ENCODE peak calls at places on chromosome 4, in ten cellular contexts. J, H, Y, X, Q, M, B, N, O and P are unnamed samples.

GRCh38 chr4:16582526-16582925 is 315.9 kb downstream of the LDB2 start:
- DNase-seq in J (no peak), H (no peak), Y (no peak), X (no peak), Q (no peak), M (no peak), B (no peak), N (no peak), O (no peak), P (no peak)

GRCh38 chr4:48585401-48585800 is 95.3 kb downstream of the ZAR1 start:
- DNase-seq in J (no peak), H (no peak), Y (no peak), X (no peak), Q (no peak), M (no peak), B (no peak), N (no peak), O (no peak), P (no peak)

GRCh38 chr4:88041626-88042025 is 34.2 kb downstream of the PKD2 start:
- DNase-seq in J (no peak), H (no peak), Y (no peak), X (no peak), Q (peak; percentile 26), M (no peak), B (no peak), N (no peak), O (no peak), P (no peak)

GRCh38 chr4:129146639-129147038 is 50.7 kb downstream of the C4orf33 start:
- DNase-seq in J (no peak), H (no peak), Y (no peak), X (no peak), Q (no peak), M (no peak), B (no peak), N (no peak), O (no peak), P (no peak)

GRCh38 chr4:39576268-39576667 is 49.0 kb upstream of the UGDH start:
- DNase-seq in J (no peak), H (no peak), Y (no peak), X (no peak), Q (no peak), M (peak; percentile 27), B (no peak), N (no peak), O (no peak), P (peak; percentile 6)

GRCh38 chr4:183284965-183285364 is 35.1 kb downstream of the CLDN22 start:
- DNase-seq in J (no peak), H (no peak), Y (peak; percentile 88), X (no peak), Q (no peak), M (peak; percentile 95), B (no peak), N (peak; percentile 6), O (no peak), P (no peak)

GRCh38 chr4:125187221-125187620 is 127.5 kb upstream of the FAT4 start:
- DNase-seq in J (no peak), H (no peak), Y (peak; percentile 13), X (no peak), Q (no peak), M (peak; percentile 75), B (no peak), N (peak; percentile 42), O (no peak), P (no peak)

GRCh38 chr4:127965803-127966175 is 583 bp downstream of the ABHD18 start:
- DNase-seq in J (peak; percentile 52), H (no peak), Y (no peak), X (peak; percentile 32), Q (peak; percentile 59), M (peak; percentile 20), B (peak; percentile 25), N (peak; percentile 14), O (no peak), P (peak; percentile 84)

GRCh38 chr4:41538017-41538733 is at the start of gene LIMCH1:
- DNase-seq in J (no peak), H (no peak), Y (no peak), X (peak; percentile 73), Q (no peak), M (no peak), B (no peak), N (no peak), O (peak; percentile 87), P (no peak)

GRCh38 chr4:88382621-88383020 is 4.0 kb downstream of the HERC6 start:
- DNase-seq in J (no peak), H (no peak), Y (no peak), X (no peak), Q (no peak), M (no peak), B (no peak), N (no peak), O (no peak), P (peak; percentile 72)

GRCh38 chr4:110628321-110629213 is 5.7 kb upstream of the PITX2 start:
- DNase-seq in J (no peak), H (no peak), Y (no peak), X (no peak), Q (no peak), M (no peak), B (no peak), N (no peak), O (no peak), P (no peak)

GRCh38 chr4:110629780-110630500 is 7.1 kb upstream of the PITX2 start:
- DNase-seq in J (no peak), H (no peak), Y (no peak), X (no peak), Q (no peak), M (no peak), B (no peak), N (no peak), O (no peak), P (no peak)

GRCh38 chr4:110631582-110632505 is 9.0 kb upstream of the PITX2 start:
- DNase-seq in J (peak; percentile 68), H (no peak), Y (peak; percentile 32), X (peak; percentile 49), Q (peak; percentile 74), M (peak; percentile 84), B (peak; percentile 79), N (peak; percentile 90), O (peak; percentile 86), P (peak; percentile 75)

GRCh38 chr4:110630621-110631402 is 7.9 kb upstream of the PITX2 start:
- DNase-seq in J (no peak), H (no peak), Y (no peak), X (no peak), Q (no peak), M (no peak), B (no peak), N (no peak), O (no peak), P (no peak)

GRCh38 chr4:110629214-110629754 is 6.4 kb upstream of the PITX2 start:
- DNase-seq in J (no peak), H (no peak), Y (no peak), X (no peak), Q (no peak), M (no peak), B (no peak), N (no peak), O (no peak), P (no peak)
- H3K4me3 ChIP-seq in J (no peak overlapping the region), H (no peak overlapping the region), Y (no peak overlapping the region), X (no peak overlapping the region), Q (no peak overlapping the region), M (no peak overlapping the region), B (no peak overlapping the region), N (no peak overlapping the region), O (no peak overlapping the region), P (no peak overlapping the region)

GRCh38 chr4:151099226-151099975 is at the start of gene RPS3A:
- DNase-seq in J (peak; percentile 99), H (peak; percentile 87), Y (peak; percentile 96), X (peak; percentile 97), Q (peak; percentile 97), M (peak; percentile 98), B (peak; percentile 79), N (peak; percentile 99), O (peak; percentile 98), P (peak; percentile 99)
- TF ChIP-seq CTCF in J (peak; percentile 69), H (peak; percentile 93), Y (peak; percentile 81), X (peak; percentile 89), Q (peak; percentile 82), M (peak; percentile 94), B (peak; percentile 52), N (peak; percentile 81), O (peak; percentile 69), P (peak; percentile 88)

GRCh38 chr4:157076578-157076947 is 613 bp downstream of the GLRB start:
- DNase-seq in J (no peak), H (no peak), Y (no peak), X (no peak), Q (no peak), M (no peak), B (peak; percentile 3), N (no peak), O (no peak), P (no peak)
- H3K4me3 ChIP-seq in J (no peak overlapping the region), H (peak overlapping the region; percentile 53), Y (peak overlapping the region; percentile 77), X (peak overlapping the region; percentile 73), Q (peak overlapping the region; percentile 92), M (peak overlapping the region; percentile 96), B (peak overlapping the region; percentile 53), N (peak overlapping the region; percentile 83), O (peak overlapping the region; percentile 79), P (no peak overlapping the region)

DNA sequence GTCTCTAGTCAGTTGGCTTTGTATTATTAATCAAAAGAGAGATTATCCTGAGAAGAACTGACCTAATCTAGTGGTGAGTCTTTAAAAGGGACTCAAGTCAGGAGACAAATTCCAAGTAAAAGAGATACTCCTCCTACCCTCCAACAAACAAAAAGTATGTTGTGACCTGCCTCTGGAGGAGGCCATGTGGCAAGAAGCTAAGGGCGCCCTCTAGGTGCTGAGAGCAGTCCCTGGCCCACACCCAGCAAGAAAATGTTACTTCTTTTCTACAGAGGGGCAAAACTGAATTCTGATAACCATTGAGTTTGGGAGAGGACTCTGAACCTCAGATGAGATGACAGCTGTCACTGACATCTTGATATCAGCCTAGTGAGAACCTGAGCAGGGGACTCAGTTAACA is 953.6 kb upstream of the AGA start:
- DNase-seq in J (no peak), H (no peak), Y (no peak), X (no peak), Q (no peak), M (no peak), B (no peak), N (no peak), O (no peak), P (no peak)
- TF ChIP-seq CTCF in J (no peak), H (no peak), Y (no peak), X (no peak), Q (no peak), M (no peak), B (no peak), N (no peak), O (no peak), P (no peak)

GRCh38 chr4:105145059-105145912 is 1.4 kb upstream of the TET2 start:
- DNase-seq in J (no peak), H (no peak), Y (no peak), X (no peak), Q (no peak), M (no peak), B (no peak), N (no peak), O (no peak), P (peak; percentile 32)
- H3K4me3 ChIP-seq in J (peak overlapping the region; percentile 70), H (peak overlapping the region; percentile 93), Y (peak overlapping the region; percentile 95), X (peak overlapping the region; percentile 84), Q (peak overlapping the region; percentile 78), M (peak overlapping the region; percentile 94), B (peak overlapping the region; percentile 68), N (peak overlapping the region; percentile 86), O (peak overlapping the region; percentile 86), P (peak overlapping the region; percentile 97)